ENCODE peak calls at places on chromosomes 4 and X, in six cellular contexts. T is lower leg skin, E is neuronal stem cell, X is upper lobe of left lung, Q is astrocyte, K is fibroblast of mammary gland. N is an unnamed sample.
A peak's percentile ranks its signal among the peaks of the same experiment; 100 is the strongest.

GRCh38 chr4:55865228-55865806 is 11.9 kb downstream of the EXOC1 start:
- DNase-seq in T (no peak), E (no peak), X (no peak), Q (peak; percentile 59), K (peak; percentile 82), N (no peak)

GRCh38 chrX:8823698-8824097 is 22.5 kb upstream of the FAM9A start:
- DNase-seq in T (no peak), E (no peak), X (no peak), Q (no peak), K (no peak), N (no peak)

GRCh38 chrX:8627796-8628195 is 104.1 kb downstream of the ANOS1 start:
- DNase-seq in T (no peak), E (no peak), X (no peak), Q (peak; percentile 6), K (no peak), N (no peak)

GRCh38 chr4:185237185-185237584 is 27.8 kb downstream of the SNX25 start:
- DNase-seq in T (no peak), E (no peak), X (no peak), Q (no peak), K (peak; percentile 83), N (no peak)

GRCh38 chrX:121504148-121504547 is 456.7 kb downstream of the GLUD2 start:
- DNase-seq in T (no peak), E (no peak), X (no peak), Q (no peak), K (no peak), N (no peak)

GRCh38 chrX:110034036-110034435 is 31.1 kb downstream of the TMEM164 start:
- DNase-seq in T (no peak), E (no peak), X (no peak), Q (no peak), K (no peak), N (no peak)

GRCh38 chr4:125070869-125071268 is 243.9 kb upstream of the FAT4 start:
- DNase-seq in T (no peak), E (no peak), X (no peak), Q (no peak), K (peak; percentile 3), N (no peak)

GRCh38 chrX:119266364-119266995 is 30.4 kb downstream of the PGRMC1 start:
- DNase-seq in T (no peak), E (no peak), X (no peak), Q (no peak), K (peak; percentile 19), N (no peak)

GRCh38 chrX:9816094-9816700 is 30.0 kb downstream of the SHROOM2 start:
- DNase-seq in T (no peak), E (no peak), X (no peak), Q (peak; percentile 38), K (no peak), N (no peak)

GRCh38 chr4:168629561-168629960 is 132.7 kb downstream of the PALLD start:
- DNase-seq in T (peak; percentile 63), E (no peak), X (no peak), Q (no peak), K (no peak), N (no peak)

GRCh38 chrX:132877954-132878536 is 80.4 kb downstream of the HS6ST2 start:
- DNase-seq in T (no peak), E (no peak), X (no peak), Q (no peak), K (no peak), N (no peak)

GRCh38 chrX:48939417-48940228 is 17.8 kb downstream of the OTUD5 start:
- DNase-seq in T (no peak), E (no peak), X (no peak), Q (no peak), K (no peak), N (no peak)

GRCh38 chr4:23920296-23920695 is 30.4 kb upstream of the PPARGC1A start:
- DNase-seq in T (no peak), E (no peak), X (no peak), Q (peak; percentile 66), K (no peak), N (no peak)

GRCh38 chr4:16055937-16056336 is 27.9 kb downstream of the PROM1 start:
- DNase-seq in T (no peak), E (no peak), X (no peak), Q (no peak), K (no peak), N (no peak)

GRCh38 chrX:114582698-114583395 is 1.0 kb upstream of the HTR2C start:
- DNase-seq in T (no peak), E (no peak), X (peak; percentile 29), Q (no peak), K (no peak), N (no peak)

GRCh38 chrX:114582264-114582632 is 1.6 kb upstream of the HTR2C start:
- DNase-seq in T (no peak), E (no peak), X (no peak), Q (no peak), K (no peak), N (no peak)

GRCh38 chrX:114584983-114585842 is 1.3 kb downstream of the HTR2C start:
- DNase-seq in T (no peak), E (no peak), X (no peak), Q (no peak), K (no peak), N (no peak)

GRCh38 chrX:114584434-114584943 is 603 bp downstream of the HTR2C start:
- DNase-seq in T (no peak), E (peak; percentile 36), X (peak; percentile 75), Q (no peak), K (peak; percentile 6), N (no peak)

GRCh38 chrX:114583646-114584433 is at the start of gene HTR2C:
- DNase-seq in T (no peak), E (no peak), X (no peak), Q (no peak), K (no peak), N (no peak)
- H3K4me3 ChIP-seq in T (no peak within 1 kb of the TSS), E (peak within 1 kb of the TSS; percentile 82), X (peak within 1 kb of the TSS; percentile 15), Q (no peak within 1 kb of the TSS), K (no peak within 1 kb of the TSS), N (peak within 1 kb of the TSS; percentile 6)

GRCh38 chrX:45760187-45760742 is 559.6 kb upstream of the DIPK2B start:
- DNase-seq in T (no peak), E (no peak), X (no peak), Q (no peak), K (no peak), N (no peak)
- H3K4me3 ChIP-seq in T (no peak overlapping the region), E (no peak overlapping the region), X (no peak overlapping the region), Q (no peak overlapping the region), K (no peak overlapping the region), N (no peak overlapping the region)

GRCh38 chrX:50813843-50814661 is at the start of gene SHROOM4:
- DNase-seq in T (peak; percentile 84), E (peak; percentile 63), X (peak; percentile 84), Q (peak; percentile 69), K (peak; percentile 48), N (peak; percentile 66)

GRCh38 chrX:50818986-50819385 is 5.0 kb upstream of the SHROOM4 start:
- DNase-seq in T (no peak), E (no peak), X (no peak), Q (no peak), K (peak; percentile 25), N (no peak)

GRCh38 chrX:50812995-50813842 is 775 bp downstream of the SHROOM4 start:
- DNase-seq in T (peak; percentile 84), E (peak; percentile 15), X (peak; percentile 79), Q (peak; percentile 41), K (peak; percentile 38), N (peak; percentile 53)

GRCh38 chrX:50814701-50815476 is 895 bp upstream of the SHROOM4 start:
- DNase-seq in T (no peak), E (no peak), X (peak; percentile 3), Q (peak; percentile 43), K (peak; percentile 44), N (no peak)
- H3K4me3 ChIP-seq in T (no peak overlapping the region), E (peak overlapping the region; percentile 80), X (peak overlapping the region; percentile 57), Q (peak overlapping the region; percentile 65), K (peak overlapping the region; percentile 51), N (peak overlapping the region; percentile 66)

GRCh38 chr4:4457803-4458550 is 71.1 kb downstream of the NSG1 start:
- DNase-seq in T (no peak), E (no peak), X (no peak), Q (peak; percentile 81), K (peak; percentile 55), N (no peak)
- H3K4me3 ChIP-seq in T (no peak overlapping the region), E (no peak overlapping the region), X (no peak overlapping the region), Q (no peak overlapping the region), K (no peak overlapping the region), N (no peak overlapping the region)

DNA sequence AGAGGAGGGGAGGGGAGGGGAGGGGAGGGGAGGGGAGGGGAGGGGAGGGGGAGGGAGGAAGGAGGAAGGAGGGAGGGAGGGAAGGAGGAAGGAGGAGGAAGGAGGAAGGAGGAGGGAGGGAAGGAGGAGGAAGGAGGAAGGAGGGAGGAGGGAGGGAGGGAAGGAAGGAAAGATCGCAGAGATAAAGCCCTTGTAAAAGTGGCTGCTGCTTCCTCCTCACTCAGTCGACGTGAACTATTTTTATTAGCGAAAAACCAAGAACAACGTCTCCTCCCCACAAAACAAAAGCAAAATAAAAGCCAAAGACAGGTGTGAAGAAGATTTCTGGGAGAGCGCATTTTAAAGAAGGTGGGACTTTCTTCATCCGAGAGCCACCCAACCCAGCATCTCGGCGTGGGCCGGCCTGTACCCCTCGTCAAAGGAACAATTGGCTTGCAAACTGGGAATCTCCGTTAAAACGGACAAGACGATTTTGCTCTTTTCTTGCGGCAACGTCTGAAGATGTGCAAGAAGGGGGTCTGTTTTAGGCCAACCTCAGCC is 40.7 kb upstream of the ASMTL start:
- DNase-seq in T (peak; percentile 42), E (no peak), X (no peak), Q (no peak), K (no peak), N (no peak)
- H3K4me3 ChIP-seq in T (no peak overlapping the region), E (no peak overlapping the region), X (no peak overlapping the region), Q (no peak overlapping the region), K (no peak overlapping the region), N (no peak overlapping the region)

GRCh38 chr4:602559-602942 is 22.8 kb upstream of the PDE6B start:
- DNase-seq in T (peak; percentile 90), E (peak; percentile 65), X (peak; percentile 85), Q (no peak), K (peak; percentile 25), N (peak; percentile 77)
- H3K4me3 ChIP-seq in T (no peak overlapping the region), E (no peak overlapping the region), X (no peak overlapping the region), Q (no peak overlapping the region), K (no peak overlapping the region), N (no peak overlapping the region)

GRCh38 chr4:54032558-54033135 is 31.8 kb downstream of the CHIC2 start:
- DNase-seq in T (no peak), E (no peak), X (peak; percentile 15), Q (no peak), K (no peak), N (no peak)
- H3K4me3 ChIP-seq in T (no peak overlapping the region), E (no peak overlapping the region), X (no peak overlapping the region), Q (no peak overlapping the region), K (no peak overlapping the region), N (no peak overlapping the region)

N was measured in lower lobe of right lung.